ENCODE peak calls at places on chromosome 2, in eight cellular contexts. One of them, this sample, is unnamed. For H3K4me1, the result is how much of the 10 kb centered on the place peaks cover.

GRCh38 chr2:79935771-79936657 is 368.5 kb downstream of the LRRTM1 start:
- DNase-seq in right cardiac atrium: no peak
- DNase-seq in suprapubic skin: no peak
- DNase-seq in adrenal gland: peak
- DNase-seq in stomach: peak
- DNase-seq in psoas muscle: no peak
- DNase-seq in HCT116: no peak
- DNase-seq in upper lobe of right lung: no peak
- DNase-seq in this sample: peak

GRCh38 chr2:126653102-126653501 is 2.9 kb upstream of the GYPC start:
- DNase-seq in right cardiac atrium: no peak
- DNase-seq in psoas muscle: no peak
- DNase-seq in HCT116: no peak
- DNase-seq in stomach: no peak
- DNase-seq in suprapubic skin: no peak
- DNase-seq in adrenal gland: no peak
- DNase-seq in upper lobe of right lung: no peak
- DNase-seq in this sample: no peak

GRCh38 chr2:186201371-186201770 is 284.7 kb upstream of the ZC3H15 start:
- DNase-seq in adrenal gland: no peak
- DNase-seq in HCT116: no peak
- DNase-seq in psoas muscle: no peak
- DNase-seq in stomach: no peak
- DNase-seq in right cardiac atrium: no peak
- DNase-seq in upper lobe of right lung: no peak
- DNase-seq in suprapubic skin: no peak
- DNase-seq in this sample: no peak

GRCh38 chr2:235596272-235596671 is 102.4 kb downstream of the AGAP1 start:
- DNase-seq in upper lobe of right lung: no peak
- DNase-seq in right cardiac atrium: no peak
- DNase-seq in HCT116: no peak
- DNase-seq in adrenal gland: no peak
- DNase-seq in psoas muscle: no peak
- DNase-seq in stomach: no peak
- DNase-seq in suprapubic skin: no peak
- DNase-seq in this sample: no peak

GRCh38 chr2:241003830-241004564 is 5.6 kb downstream of the SNED1 start:
- DNase-seq in psoas muscle: no peak
- DNase-seq in adrenal gland: no peak
- DNase-seq in stomach: no peak
- DNase-seq in upper lobe of right lung: no peak
- DNase-seq in right cardiac atrium: no peak
- DNase-seq in suprapubic skin: no peak
- DNase-seq in HCT116: no peak
- DNase-seq in this sample: no peak

GRCh38 chr2:206062724-206063123 is 23.2 kb downstream of the INO80D start:
- DNase-seq in right cardiac atrium: no peak
- DNase-seq in HCT116: no peak
- DNase-seq in suprapubic skin: no peak
- DNase-seq in adrenal gland: no peak
- DNase-seq in stomach: no peak
- DNase-seq in upper lobe of right lung: no peak
- DNase-seq in psoas muscle: no peak
- DNase-seq in this sample: no peak

GRCh38 chr2:152189622-152190495 is 14.3 kb upstream of the STAM2 start:
- DNase-seq in HCT116: peak
- DNase-seq in upper lobe of right lung: no peak
- DNase-seq in adrenal gland: peak
- DNase-seq in right cardiac atrium: peak
- DNase-seq in psoas muscle: no peak
- DNase-seq in stomach: no peak
- DNase-seq in suprapubic skin: no peak
- DNase-seq in this sample: peak

GRCh38 chr2:118937817-118938216 is 4.2 kb upstream of the MARCO start:
- DNase-seq in stomach: no peak
- DNase-seq in adrenal gland: no peak
- DNase-seq in HCT116: no peak
- DNase-seq in psoas muscle: no peak
- DNase-seq in upper lobe of right lung: no peak
- DNase-seq in right cardiac atrium: no peak
- DNase-seq in suprapubic skin: no peak
- DNase-seq in this sample: no peak

DNA sequence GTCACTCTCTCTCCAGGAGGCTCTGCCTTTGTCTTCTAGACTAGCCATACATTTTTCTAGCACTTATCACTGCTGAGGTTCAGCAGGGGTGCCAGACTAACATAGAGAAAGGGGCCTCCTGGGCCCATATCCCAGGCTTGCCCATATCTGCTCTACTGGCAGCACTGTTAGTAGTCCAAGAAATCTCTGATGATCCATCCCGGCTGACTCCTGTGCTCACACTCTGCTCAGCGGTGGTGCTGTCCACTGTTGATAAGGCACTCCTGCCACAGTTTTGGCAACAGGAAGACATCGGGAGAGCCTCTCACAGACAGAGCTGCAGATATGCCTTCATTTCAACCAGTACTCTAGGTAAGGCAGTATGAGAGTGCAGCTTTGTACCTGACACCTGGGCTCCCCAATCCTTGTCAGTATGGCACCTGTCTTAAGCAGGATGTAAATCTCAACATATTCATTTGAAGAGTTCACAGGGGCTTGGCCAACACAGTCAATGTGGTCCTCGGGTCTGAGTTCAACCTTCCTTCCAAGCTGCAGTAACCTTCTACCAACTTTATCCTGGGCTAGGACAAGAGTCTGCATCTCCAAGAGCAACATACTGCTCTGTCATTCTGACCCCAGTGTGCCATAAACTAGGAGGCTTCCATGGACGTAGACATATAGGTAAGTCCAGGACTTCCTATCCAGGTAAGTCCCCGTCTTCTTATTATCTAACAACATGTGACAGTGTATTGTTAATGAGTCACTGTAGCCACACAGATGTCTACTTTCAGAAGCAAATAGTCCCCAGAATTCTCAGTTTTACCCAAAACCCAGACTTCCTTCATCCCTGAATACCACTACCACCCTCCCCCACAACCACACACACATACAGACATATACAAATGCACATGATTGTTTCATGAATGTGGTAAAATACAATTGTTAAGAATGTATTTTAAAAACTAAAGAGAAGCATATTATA is 16.2 kb downstream of the KLF7 start:
- DNase-seq in stomach: no peak
- DNase-seq in suprapubic skin: no peak
- DNase-seq in right cardiac atrium: no peak
- DNase-seq in adrenal gland: peak
- DNase-seq in upper lobe of right lung: no peak
- DNase-seq in HCT116: no peak
- DNase-seq in psoas muscle: no peak
- DNase-seq in this sample: no peak
- H3K4me1 ChIP-seq in stomach: half or more
- H3K4me1 ChIP-seq in suprapubic skin: half or more
- H3K4me1 ChIP-seq in right cardiac atrium: under half
- H3K4me1 ChIP-seq in adrenal gland: under half
- H3K4me1 ChIP-seq in upper lobe of right lung: half or more
- H3K4me1 ChIP-seq in HCT116: under half
- H3K4me1 ChIP-seq in psoas muscle: half or more
- H3K4me1 ChIP-seq in this sample: under half

DNA sequence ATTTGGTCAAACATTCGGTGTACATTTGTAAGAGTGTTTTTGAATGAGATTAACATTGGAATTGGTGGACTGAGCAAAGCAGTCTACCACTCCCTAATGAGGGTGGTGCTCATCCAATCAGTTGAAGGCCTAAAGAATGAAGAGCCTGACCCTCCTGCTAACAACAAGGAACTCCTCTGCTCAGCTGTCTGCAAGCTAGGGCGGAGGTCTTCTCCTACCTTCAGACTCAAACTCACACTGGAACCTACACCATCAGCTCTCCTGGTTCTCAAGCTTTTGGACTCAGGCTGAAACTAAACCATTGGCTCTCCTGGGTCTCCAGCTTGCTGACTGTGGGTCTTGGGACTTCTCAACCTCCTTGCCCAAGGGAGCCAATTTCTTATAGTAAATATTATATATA is 55.5 kb upstream of the NPAS2 start:
- DNase-seq in suprapubic skin: no peak
- DNase-seq in psoas muscle: no peak
- DNase-seq in adrenal gland: no peak
- DNase-seq in upper lobe of right lung: no peak
- DNase-seq in HCT116: no peak
- DNase-seq in right cardiac atrium: no peak
- DNase-seq in stomach: no peak
- DNase-seq in this sample: no peak
- H3K4me1 ChIP-seq in suprapubic skin: under half
- H3K4me1 ChIP-seq in psoas muscle: under half
- H3K4me1 ChIP-seq in adrenal gland: under half
- H3K4me1 ChIP-seq in upper lobe of right lung: under half
- H3K4me1 ChIP-seq in HCT116: under half
- H3K4me1 ChIP-seq in right cardiac atrium: under half
- H3K4me1 ChIP-seq in stomach: under half
- H3K4me1 ChIP-seq in this sample: under half

GRCh38 chr2:85772019-85772745 is 18.4 kb downstream of the ATOH8 start:
- DNase-seq in HCT116: peak
- DNase-seq in stomach: peak
- DNase-seq in right cardiac atrium: peak
- DNase-seq in upper lobe of right lung: peak
- DNase-seq in psoas muscle: peak
- DNase-seq in adrenal gland: peak
- DNase-seq in suprapubic skin: peak
- DNase-seq in this sample: peak

GRCh38 chr2:85775406-85776381 is 21.9 kb downstream of the ATOH8 start:
- DNase-seq in psoas muscle: peak
- DNase-seq in suprapubic skin: no peak
- DNase-seq in upper lobe of right lung: no peak
- DNase-seq in stomach: no peak
- DNase-seq in adrenal gland: no peak
- DNase-seq in right cardiac atrium: no peak
- DNase-seq in HCT116: no peak
- DNase-seq in this sample: no peak

GRCh38 chr2:85774126-85774978 is 20.6 kb downstream of the ATOH8 start:
- DNase-seq in upper lobe of right lung: no peak
- DNase-seq in psoas muscle: peak
- DNase-seq in stomach: no peak
- DNase-seq in adrenal gland: no peak
- DNase-seq in suprapubic skin: no peak
- DNase-seq in right cardiac atrium: peak
- DNase-seq in HCT116: no peak
- DNase-seq in this sample: no peak

GRCh38 chr2:85772841-85773491 is 19.2 kb downstream of the ATOH8 start:
- DNase-seq in suprapubic skin: no peak
- DNase-seq in stomach: no peak
- DNase-seq in psoas muscle: peak
- DNase-seq in adrenal gland: no peak
- DNase-seq in upper lobe of right lung: no peak
- DNase-seq in HCT116: no peak
- DNase-seq in right cardiac atrium: peak
- DNase-seq in this sample: no peak

DNA sequence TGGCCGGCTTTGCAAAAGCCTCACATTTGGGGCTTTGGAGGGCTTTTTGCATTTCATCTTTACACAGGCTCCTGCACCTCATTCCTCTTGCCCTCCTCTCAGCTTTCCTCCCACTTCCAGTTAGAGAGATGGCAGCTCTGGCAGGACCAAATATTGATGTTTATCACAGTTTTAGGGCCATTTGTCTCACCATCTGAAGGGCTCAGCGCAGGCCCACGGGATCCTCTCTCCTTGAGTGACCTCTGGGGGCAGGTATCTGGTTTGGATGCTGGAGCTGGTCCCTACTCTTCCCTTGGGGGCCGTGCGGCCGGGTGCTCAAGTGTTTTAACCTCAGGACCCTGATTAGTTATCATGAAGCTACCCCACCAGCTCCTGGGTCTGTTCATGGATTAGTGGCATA is 19.9 kb downstream of the ATOH8 start:
- DNase-seq in psoas muscle: peak
- DNase-seq in adrenal gland: no peak
- DNase-seq in upper lobe of right lung: no peak
- DNase-seq in HCT116: no peak
- DNase-seq in suprapubic skin: no peak
- DNase-seq in stomach: no peak
- DNase-seq in right cardiac atrium: no peak
- DNase-seq in this sample: no peak
- H3K4me1 ChIP-seq in psoas muscle: half or more
- H3K4me1 ChIP-seq in adrenal gland: under half
- H3K4me1 ChIP-seq in upper lobe of right lung: half or more
- H3K4me1 ChIP-seq in HCT116: under half
- H3K4me1 ChIP-seq in suprapubic skin: half or more
- H3K4me1 ChIP-seq in stomach: half or more
- H3K4me1 ChIP-seq in right cardiac atrium: half or more
- H3K4me1 ChIP-seq in this sample: under half

GRCh38 chr2:19355416-19355821 is 3.0 kb downstream of the OSR1 start:
- DNase-seq in psoas muscle: no peak
- DNase-seq in upper lobe of right lung: no peak
- DNase-seq in adrenal gland: no peak
- DNase-seq in HCT116: no peak
- DNase-seq in right cardiac atrium: no peak
- DNase-seq in stomach: no peak
- DNase-seq in suprapubic skin: no peak
- DNase-seq in this sample: no peak

GRCh38 chr2:19352946-19353720 is 5.3 kb downstream of the OSR1 start:
- DNase-seq in HCT116: no peak
- DNase-seq in stomach: no peak
- DNase-seq in right cardiac atrium: no peak
- DNase-seq in upper lobe of right lung: no peak
- DNase-seq in suprapubic skin: no peak
- DNase-seq in psoas muscle: no peak
- DNase-seq in adrenal gland: no peak
- DNase-seq in this sample: no peak

GRCh38 chr2:19355931-19356544 is 2.4 kb downstream of the OSR1 start:
- DNase-seq in adrenal gland: no peak
- DNase-seq in stomach: no peak
- DNase-seq in psoas muscle: no peak
- DNase-seq in HCT116: no peak
- DNase-seq in upper lobe of right lung: no peak
- DNase-seq in right cardiac atrium: no peak
- DNase-seq in suprapubic skin: no peak
- DNase-seq in this sample: no peak

GRCh38 chr2:19353721-19354050 is 4.7 kb downstream of the OSR1 start:
- DNase-seq in upper lobe of right lung: no peak
- DNase-seq in HCT116: no peak
- DNase-seq in suprapubic skin: no peak
- DNase-seq in psoas muscle: no peak
- DNase-seq in right cardiac atrium: no peak
- DNase-seq in adrenal gland: no peak
- DNase-seq in stomach: no peak
- DNase-seq in this sample: no peak

DNA sequence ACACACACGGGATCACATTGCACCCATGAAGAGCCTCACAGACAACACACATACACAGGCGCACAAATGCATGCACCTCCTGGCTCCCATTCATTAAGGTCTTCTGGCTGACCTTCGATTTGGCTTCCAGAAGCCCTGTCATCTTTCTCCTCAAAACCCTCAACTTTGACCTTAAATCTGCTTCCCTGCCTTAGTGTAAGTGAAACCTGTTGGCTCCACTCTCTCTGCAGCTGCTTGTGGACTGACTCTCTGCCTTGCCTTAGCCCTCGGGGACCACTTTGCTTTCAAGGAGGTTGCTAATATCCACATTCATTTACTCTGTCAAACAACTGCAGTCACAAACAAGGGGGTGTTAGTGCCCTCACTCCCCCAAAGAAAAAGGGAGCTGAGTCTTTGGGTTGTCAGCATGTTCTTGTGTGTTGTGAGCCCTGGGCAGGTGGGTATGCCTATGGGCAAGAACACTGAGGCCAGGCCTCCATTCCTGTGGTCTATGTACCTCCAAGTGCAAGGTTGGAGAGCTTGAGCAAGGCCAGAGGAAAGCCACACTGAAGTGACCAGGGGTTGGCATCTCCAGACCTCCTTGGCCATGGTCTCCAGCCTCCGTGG is 3.9 kb downstream of the OSR1 start:
- DNase-seq in right cardiac atrium: no peak
- DNase-seq in upper lobe of right lung: no peak
- DNase-seq in HCT116: no peak
- DNase-seq in adrenal gland: no peak
- DNase-seq in psoas muscle: no peak
- DNase-seq in stomach: no peak
- DNase-seq in suprapubic skin: no peak
- DNase-seq in this sample: no peak
- H3K4me1 ChIP-seq in right cardiac atrium: under half
- H3K4me1 ChIP-seq in upper lobe of right lung: under half
- H3K4me1 ChIP-seq in HCT116: under half
- H3K4me1 ChIP-seq in adrenal gland: under half
- H3K4me1 ChIP-seq in psoas muscle: under half
- H3K4me1 ChIP-seq in stomach: half or more
- H3K4me1 ChIP-seq in suprapubic skin: half or more
- H3K4me1 ChIP-seq in this sample: under half

This sample was measured in prostate gland.